ENCODE peak calls at places on chromosomes 4 and X, in four cellular contexts. One of them, this sample, is unnamed.

GRCh38 chr4:55819634-55820033 is at the start of gene EXOC1L:
- DNase-seq in GM12878: no peak
- DNase-seq in H1: peak
- DNase-seq in HepG2: peak
- DNase-seq in this sample: peak

GRCh38 chr4:38034986-38035882 is 75.0 kb downstream of the PTTG2 start:
- DNase-seq in GM12878: no peak
- DNase-seq in HepG2: peak
- DNase-seq in H1: no peak
- DNase-seq in this sample: peak

GRCh38 chr4:111957992-111958391 is 187.3 kb upstream of the FAM241A start:
- DNase-seq in H1: no peak
- DNase-seq in GM12878: no peak
- DNase-seq in HepG2: no peak
- DNase-seq in this sample: no peak

GRCh38 chr4:37664696-37665095 is 21.5 kb downstream of the RELL1 start:
- DNase-seq in HepG2: no peak
- DNase-seq in GM12878: no peak
- DNase-seq in H1: no peak
- DNase-seq in this sample: no peak

GRCh38 chrX:63747331-63747730 is 37.7 kb downstream of the ARHGEF9 start:
- DNase-seq in HepG2: no peak
- DNase-seq in GM12878: no peak
- DNase-seq in H1: no peak
- DNase-seq in this sample: no peak

GRCh38 chrX:1468250-1468772 is 15.6 kb upstream of the ASMTL start:
- DNase-seq in H1: no peak
- DNase-seq in GM12878: peak
- DNase-seq in HepG2: no peak
- DNase-seq in this sample: no peak

GRCh38 chrX:41718481-41719245 is 5.3 kb upstream of the GPR82 start:
- DNase-seq in HepG2: peak
- DNase-seq in H1: peak
- DNase-seq in GM12878: no peak
- DNase-seq in this sample: peak

GRCh38 chr4:65661469-65661868 is 8.8 kb downstream of the EPHA5 start:
- DNase-seq in GM12878: no peak
- DNase-seq in H1: no peak
- DNase-seq in HepG2: no peak
- DNase-seq in this sample: no peak

GRCh38 chr4:25914670-25915358 is 794 bp downstream of the SMIM20 start:
- DNase-seq in HepG2: no peak
- DNase-seq in H1: no peak
- DNase-seq in GM12878: no peak
- DNase-seq in this sample: no peak

GRCh38 chr4:187668683-187669082 is 326.9 kb upstream of the ZFP42 start:
- DNase-seq in HepG2: no peak
- DNase-seq in GM12878: no peak
- DNase-seq in H1: no peak
- DNase-seq in this sample: no peak

GRCh38 chr4:61079976-61080375 is 120.2 kb upstream of the ADGRL3 start:
- DNase-seq in HepG2: no peak
- DNase-seq in GM12878: no peak
- DNase-seq in H1: no peak
- DNase-seq in this sample: no peak

GRCh38 chr4:88964450-88964849 is 92.5 kb downstream of the FAM13A start:
- DNase-seq in HepG2: no peak
- DNase-seq in GM12878: no peak
- DNase-seq in H1: no peak
- DNase-seq in this sample: no peak

GRCh38 chrX:153407736-153408135 is 3.5 kb upstream of the ZFP92 start:
- DNase-seq in GM12878: no peak
- DNase-seq in H1: no peak
- DNase-seq in HepG2: no peak
- DNase-seq in this sample: no peak

GRCh38 chr4:185518494-185518893 is 16.8 kb downstream of the PDLIM3 start:
- DNase-seq in GM12878: no peak
- DNase-seq in HepG2: no peak
- DNase-seq in H1: no peak
- DNase-seq in this sample: no peak

GRCh38 chr4:25792200-25792791 is 70.5 kb downstream of the SEL1L3 start:
- DNase-seq in GM12878: no peak
- DNase-seq in H1: no peak
- DNase-seq in HepG2: peak
- DNase-seq in this sample: no peak

GRCh38 chr4:54063737-54064316 is 578 bp downstream of the CHIC2 start:
- DNase-seq in H1: no peak
- DNase-seq in GM12878: no peak
- DNase-seq in HepG2: peak
- DNase-seq in this sample: peak

GRCh38 chrX:17606211-17606610 is 131.1 kb upstream of the SCML1 start:
- DNase-seq in HepG2: no peak
- DNase-seq in H1: no peak
- DNase-seq in GM12878: no peak
- DNase-seq in this sample: no peak

GRCh38 chrX:17613979-17614572 is 123.2 kb upstream of the SCML1 start:
- DNase-seq in GM12878: no peak
- DNase-seq in HepG2: peak
- DNase-seq in H1: no peak
- DNase-seq in this sample: no peak

GRCh38 chrX:17605676-17606075 is 131.6 kb upstream of the SCML1 start:
- DNase-seq in HepG2: no peak
- DNase-seq in H1: no peak
- DNase-seq in GM12878: no peak
- DNase-seq in this sample: no peak

GRCh38 chrX:17610788-17611187 is 126.5 kb upstream of the SCML1 start:
- DNase-seq in H1: no peak
- DNase-seq in GM12878: no peak
- DNase-seq in HepG2: no peak
- DNase-seq in this sample: no peak

DNA sequence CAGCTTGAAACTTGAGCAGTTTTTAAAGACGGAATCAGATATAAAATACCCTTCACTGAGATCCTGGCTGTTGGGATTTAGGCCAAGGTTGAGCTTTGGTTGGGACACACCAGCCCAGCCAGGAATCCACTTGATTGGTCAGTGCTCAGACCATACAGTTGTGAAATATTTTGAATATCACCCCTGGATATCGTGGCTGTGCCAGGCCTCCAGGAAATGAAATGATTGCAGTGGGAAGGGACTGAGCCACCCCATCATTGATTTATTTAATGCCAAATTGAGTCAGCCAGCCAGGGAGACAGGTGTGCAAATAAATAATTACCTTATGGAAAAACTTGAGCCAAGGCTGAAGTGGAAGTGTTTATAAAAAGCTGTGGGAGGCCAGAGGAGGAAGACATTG is 128.4 kb upstream of the SCML1 start:
- DNase-seq in GM12878: no peak
- DNase-seq in HepG2: no peak
- DNase-seq in H1: no peak
- DNase-seq in this sample: no peak
- TF ChIP-seq SUZ12 in GM12878: no peak
- TF ChIP-seq SUZ12 in HepG2: no peak
- TF ChIP-seq SUZ12 in H1: no peak
- TF ChIP-seq SUZ12 in this sample: no peak

GRCh38 chr4:173518419-173519102 is 11.5 kb downstream of the HAND2 start:
- DNase-seq in HepG2: no peak
- DNase-seq in H1: no peak
- DNase-seq in GM12878: no peak
- DNase-seq in this sample: no peak

GRCh38 chr4:173520921-173521473 is 9.0 kb downstream of the HAND2 start:
- DNase-seq in H1: no peak
- DNase-seq in GM12878: no peak
- DNase-seq in HepG2: no peak
- DNase-seq in this sample: no peak

GRCh38 chr4:173521474-173522159 is 8.4 kb downstream of the HAND2 start:
- DNase-seq in H1: no peak
- DNase-seq in HepG2: no peak
- DNase-seq in GM12878: no peak
- DNase-seq in this sample: no peak

GRCh38 chr4:173517781-173518371 is 12.2 kb downstream of the HAND2 start:
- DNase-seq in GM12878: no peak
- DNase-seq in H1: no peak
- DNase-seq in HepG2: no peak
- DNase-seq in this sample: no peak

GRCh38 chr4:173519130-173520101 is 10.6 kb downstream of the HAND2 start:
- DNase-seq in GM12878: no peak
- DNase-seq in HepG2: no peak
- DNase-seq in H1: no peak
- DNase-seq in this sample: no peak
- H3K4me3 ChIP-seq in GM12878: no peak
- H3K4me3 ChIP-seq in HepG2: no peak
- H3K4me3 ChIP-seq in H1: no peak
- H3K4me3 ChIP-seq in this sample: no peak

GRCh38 chr4:3489451-3489962 is 26.4 kb downstream of the DOK7 start:
- DNase-seq in H1: no peak
- DNase-seq in HepG2: no peak
- DNase-seq in GM12878: no peak
- DNase-seq in this sample: no peak

GRCh38 chr4:3487861-3488260 is 24.8 kb downstream of the DOK7 start:
- DNase-seq in H1: no peak
- DNase-seq in HepG2: no peak
- DNase-seq in GM12878: no peak
- DNase-seq in this sample: no peak

GRCh38 chr4:3485882-3486555 is 22.9 kb downstream of the DOK7 start:
- DNase-seq in HepG2: no peak
- DNase-seq in H1: no peak
- DNase-seq in GM12878: no peak
- DNase-seq in this sample: no peak

GRCh38 chr4:3486556-3487270 is 23.6 kb downstream of the DOK7 start:
- DNase-seq in HepG2: no peak
- DNase-seq in GM12878: no peak
- DNase-seq in H1: no peak
- DNase-seq in this sample: no peak

GRCh38 chr4:3488791-3489190 is 25.7 kb downstream of the DOK7 start:
- DNase-seq in GM12878: no peak
- DNase-seq in HepG2: no peak
- DNase-seq in H1: no peak
- DNase-seq in this sample: no peak
- TF ChIP-seq SUZ12 in GM12878: no peak
- TF ChIP-seq SUZ12 in HepG2: no peak
- TF ChIP-seq SUZ12 in H1: no peak
- TF ChIP-seq SUZ12 in this sample: no peak

DNA sequence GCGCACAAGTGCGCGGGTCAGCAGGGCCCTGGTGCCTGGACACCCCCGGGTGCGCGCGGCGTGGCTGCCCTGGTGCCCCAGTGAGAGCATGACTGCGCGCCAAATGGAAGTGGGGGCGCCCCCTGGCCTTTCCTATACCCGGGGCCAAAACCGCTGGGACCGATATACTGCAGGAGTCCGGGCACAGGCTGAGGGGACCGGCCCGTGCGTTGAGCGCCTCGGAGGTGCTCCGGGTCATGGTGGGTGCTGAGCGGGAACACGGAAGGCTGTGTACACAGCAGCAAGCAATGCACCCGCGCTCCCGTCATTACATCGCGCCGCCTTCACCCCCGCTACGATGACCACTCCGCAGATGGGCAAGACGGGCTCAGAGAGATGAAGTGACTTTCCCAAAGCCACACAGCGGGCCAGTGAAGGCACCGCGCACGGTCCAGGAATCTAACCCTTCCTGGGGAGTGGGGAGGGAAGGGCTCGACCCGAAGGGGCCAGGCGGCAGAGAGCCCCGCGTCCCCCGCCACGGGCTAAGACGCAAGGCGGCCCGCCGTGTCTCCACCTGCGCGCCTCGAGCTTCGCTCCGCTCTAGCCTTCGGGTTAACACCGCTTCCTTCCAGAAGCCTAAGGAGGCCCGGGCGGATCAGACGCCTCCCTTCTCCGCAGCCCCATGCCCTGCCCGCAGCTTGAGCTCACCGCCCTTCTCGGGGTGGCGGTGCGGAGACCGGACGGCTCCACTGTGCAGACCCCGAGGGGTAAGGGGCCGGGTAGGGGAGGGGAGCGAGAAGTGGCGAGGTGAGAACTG is 11.3 kb downstream of the HMX1 start:
- DNase-seq in H1: no peak
- DNase-seq in GM12878: no peak
- DNase-seq in HepG2: no peak
- DNase-seq in this sample: no peak
- H3K4me3 ChIP-seq in H1: peak
- H3K4me3 ChIP-seq in GM12878: no peak
- H3K4me3 ChIP-seq in HepG2: no peak
- H3K4me3 ChIP-seq in this sample: peak

GRCh38 chr4:1041936-1042330 is 30.5 kb downstream of the FGFRL1 start:
- DNase-seq in H1: no peak
- DNase-seq in GM12878: no peak
- DNase-seq in HepG2: no peak
- DNase-seq in this sample: no peak

GRCh38 chr4:1038948-1039492 is 27.6 kb downstream of the FGFRL1 start:
- DNase-seq in H1: no peak
- DNase-seq in HepG2: peak
- DNase-seq in GM12878: no peak
- DNase-seq in this sample: no peak

GRCh38 chr4:1041147-1041935 is 29.9 kb downstream of the FGFRL1 start:
- DNase-seq in HepG2: no peak
- DNase-seq in H1: no peak
- DNase-seq in GM12878: no peak
- DNase-seq in this sample: no peak

GRCh38 chr4:1040344-1041146 is 29.1 kb downstream of the FGFRL1 start:
- DNase-seq in GM12878: no peak
- DNase-seq in HepG2: no peak
- DNase-seq in H1: no peak
- DNase-seq in this sample: no peak

GRCh38 chr4:1039493-1040343 is 28.3 kb downstream of the FGFRL1 start:
- DNase-seq in H1: no peak
- DNase-seq in GM12878: no peak
- DNase-seq in HepG2: no peak
- DNase-seq in this sample: no peak
- TF ChIP-seq SUZ12 in H1: no peak
- TF ChIP-seq SUZ12 in GM12878: no peak
- TF ChIP-seq SUZ12 in HepG2: no peak
- TF ChIP-seq SUZ12 in this sample: no peak

DNA sequence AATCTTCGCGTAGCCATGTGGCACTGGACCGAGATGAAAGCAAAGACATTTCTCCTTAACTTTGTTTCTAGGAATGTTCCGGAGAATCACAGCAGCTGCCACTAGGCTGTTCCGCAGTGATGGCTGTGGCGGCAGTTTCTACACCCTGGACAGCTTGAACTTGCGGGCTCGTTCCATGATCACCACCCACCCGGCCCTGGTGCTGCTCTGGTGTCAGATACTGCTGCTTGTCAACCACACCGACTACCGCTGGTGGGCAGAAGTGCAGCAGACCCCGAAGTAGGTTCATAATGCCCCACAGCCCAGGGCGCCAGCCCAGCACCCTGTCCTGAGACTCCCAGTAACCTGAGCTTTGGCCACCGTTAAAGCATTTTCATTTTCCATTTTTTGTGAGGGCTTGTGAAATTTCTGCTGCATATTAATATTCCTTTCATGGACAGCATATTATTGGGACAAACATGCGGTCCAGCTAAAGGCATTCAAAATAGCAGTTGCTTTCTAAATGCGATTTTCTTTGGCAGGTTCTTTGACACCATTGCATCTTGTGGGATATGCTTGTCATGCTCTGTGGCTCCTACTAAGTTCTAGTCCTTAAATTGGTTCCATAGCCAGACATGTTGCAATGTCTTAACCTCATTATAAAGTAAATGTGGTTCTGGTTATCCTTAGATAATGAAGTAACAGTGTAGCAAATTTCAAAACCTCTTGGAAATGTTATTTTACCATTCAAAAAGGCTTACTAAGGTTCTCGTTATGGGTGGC is 49.1 kb upstream of the MSANTD1 start:
- DNase-seq in HepG2: no peak
- DNase-seq in GM12878: no peak
- DNase-seq in H1: no peak
- DNase-seq in this sample: no peak
- H3K4me3 ChIP-seq in HepG2: no peak
- H3K4me3 ChIP-seq in GM12878: no peak
- H3K4me3 ChIP-seq in H1: no peak
- H3K4me3 ChIP-seq in this sample: no peak